ENCODE peak calls at places on chromosomes 1 and 21, in six cellular contexts. W, D, R, E, K and C are unnamed samples.

GRCh38 chr1:31617218-31617916 is at the start of gene HCRTR1:
- DNase-seq in D (no peak), K (no peak), E (no peak), W (no peak), R (no peak), C (no peak)

GRCh38 chr21:33643658-33644311 is 1.5 kb downstream of the ITSN1 start:
- DNase-seq in R (no peak), E (no peak), K (no peak), D (no peak), W (no peak), C (peak; percentile 3)

GRCh38 chr1:57142999-57143398 is 177.2 kb upstream of the C8B start:
- DNase-seq in E (no peak), R (no peak), D (no peak), W (no peak), K (no peak), C (no peak)

GRCh38 chr1:43373034-43373940 is 5.5 kb upstream of the ELOVL1 start:
- DNase-seq in R (no peak), E (no peak), K (peak; percentile 73), D (no peak), W (no peak), C (peak; percentile 68)

GRCh38 chr1:236808005-236808404 is 12.9 kb downstream of the MTR start:
- DNase-seq in E (no peak), W (no peak), D (no peak), K (no peak), R (no peak), C (no peak)

GRCh38 chr1:175192630-175193338 is at the start of gene KIAA0040:
- DNase-seq in K (peak; percentile 86), D (peak; percentile 81), E (peak; percentile 83), R (peak; percentile 69), W (no peak), C (peak; percentile 83)

GRCh38 chr1:2257245-2257627 is 29.1 kb downstream of the SKI start:
- DNase-seq in W (no peak), R (no peak), E (no peak), K (no peak), D (no peak), C (no peak)

GRCh38 chr1:5515501-5515900 is 476.7 kb downstream of the NPHP4 start:
- DNase-seq in K (no peak), E (no peak), W (no peak), D (no peak), R (no peak), C (no peak)

GRCh38 chr1:116161877-116162390 is 50.7 kb downstream of the MAB21L3 start:
- DNase-seq in E (no peak), R (no peak), D (no peak), K (no peak), W (no peak), C (no peak)

GRCh38 chr21:41634211-41634694 is 126.3 kb upstream of the TMPRSS2 start:
- DNase-seq in K (no peak), R (no peak), W (no peak), E (no peak), D (no peak), C (peak; percentile 94)

GRCh38 chr1:77652179-77652745 is 30.2 kb downstream of the ZZZ3 start:
- DNase-seq in E (no peak), K (no peak), R (no peak), D (no peak), W (no peak), C (no peak)

GRCh38 chr1:220768127-220768601 is 18.5 kb upstream of the MTARC1 start:
- DNase-seq in K (peak; percentile 91), R (no peak), D (no peak), E (no peak), W (no peak), C (no peak)

GRCh38 chr1:42422672-42423236 is 33.1 kb downstream of the ZMYND12 start:
- DNase-seq in D (no peak), E (no peak), W (no peak), K (no peak), R (no peak), C (no peak)

GRCh38 chr1:206693592-206693991 is 8.9 kb downstream of the MAPKAPK2 start:
- DNase-seq in D (peak; percentile 78), E (peak; percentile 73), K (peak; percentile 77), W (no peak), R (no peak), C (no peak)

GRCh38 chr1:240306673-240307072 is 215.0 kb downstream of the FMN2 start:
- DNase-seq in E (no peak), D (no peak), R (no peak), K (no peak), W (no peak), C (no peak)

GRCh38 chr1:240309804-240310203 is 218.1 kb downstream of the FMN2 start:
- DNase-seq in D (no peak), E (no peak), K (no peak), W (no peak), R (no peak), C (no peak)

GRCh38 chr1:240304466-240304865 is 212.8 kb downstream of the FMN2 start:
- DNase-seq in E (no peak), D (no peak), R (no peak), K (no peak), W (no peak), C (no peak)

GRCh38 chr1:240310226-240310925 is 218.7 kb downstream of the FMN2 start:
- DNase-seq in R (no peak), W (no peak), E (no peak), K (no peak), D (no peak), C (no peak)

DNA sequence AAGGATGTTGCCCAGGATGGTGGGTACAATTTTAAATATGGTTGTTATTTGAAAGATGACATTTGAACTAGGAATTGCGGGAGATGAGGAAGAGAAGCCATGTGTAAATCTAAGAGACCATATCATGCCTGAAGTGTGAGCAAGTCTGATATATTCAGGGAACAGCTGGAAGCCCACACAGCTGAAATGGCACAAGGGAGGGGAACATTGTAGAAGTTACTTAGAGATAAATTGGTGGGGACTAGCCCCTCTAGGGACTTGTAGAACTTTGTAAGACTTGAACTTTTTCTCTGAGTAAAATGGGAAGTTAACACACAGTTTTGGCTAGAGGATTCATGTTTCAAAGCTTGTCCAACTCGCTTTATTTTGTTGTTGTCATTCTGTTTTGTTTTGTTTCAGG is 216.4 kb downstream of the FMN2 start:
- DNase-seq in D (no peak), R (no peak), W (no peak), K (no peak), E (no peak), C (no peak)
- H3K4me1 ChIP-seq in D (no peaks in the 10 kb centered on the region), R (no peaks in the 10 kb centered on the region), W (no peaks in the 10 kb centered on the region), K (no peaks in the 10 kb centered on the region), E (no peaks in the 10 kb centered on the region), C (no peaks in the 10 kb centered on the region)

GRCh38 chr1:201228011-201228983 is 37.7 kb downstream of the IGFN1 start:
- DNase-seq in E (peak; percentile 42), K (peak; percentile 15), D (no peak), R (no peak), W (no peak), C (no peak)

GRCh38 chr1:201226859-201227488 is 36.4 kb downstream of the IGFN1 start:
- DNase-seq in W (no peak), D (no peak), E (peak; percentile 38), R (no peak), K (peak; percentile 31), C (no peak)

GRCh38 chr1:201230676-201231075 is 40.1 kb downstream of the IGFN1 start:
- DNase-seq in W (no peak), D (no peak), K (no peak), E (no peak), R (no peak), C (no peak)

GRCh38 chr1:201229771-201230635 is 39.4 kb downstream of the IGFN1 start:
- DNase-seq in W (no peak), D (no peak), R (no peak), K (no peak), E (no peak), C (peak; percentile 22)

DNA sequence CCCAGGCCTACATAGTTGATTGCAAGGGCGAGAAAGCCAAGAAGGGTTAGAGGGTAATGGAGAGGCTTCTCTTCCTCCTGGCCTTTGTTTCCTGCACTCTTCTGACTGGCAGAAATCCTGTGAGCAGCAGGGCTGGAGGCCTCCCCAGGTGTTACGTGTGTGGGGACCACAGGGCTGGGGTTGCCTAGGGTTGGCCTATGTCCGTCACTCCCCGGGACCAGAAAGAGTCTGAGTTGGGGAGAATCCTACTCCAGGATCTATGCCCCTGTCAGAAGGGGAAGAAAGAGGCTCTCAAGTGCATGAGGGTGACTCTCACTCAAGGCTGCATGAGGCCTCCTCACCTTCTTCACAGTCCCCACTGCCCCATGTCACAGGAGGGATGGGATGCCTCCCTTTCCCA is 38.5 kb downstream of the IGFN1 start:
- DNase-seq in R (no peak), K (no peak), E (no peak), W (no peak), D (no peak), C (no peak)
- H3K27me3 ChIP-seq in R (no peaks in the 10 kb centered on the region), K (no peaks in the 10 kb centered on the region), E (no peaks in the 10 kb centered on the region), W (no peaks in the 10 kb centered on the region), D (no peaks in the 10 kb centered on the region), C (peaks cover 5% of the 10 kb centered on the region)

GRCh38 chr1:28159243-28159642 is 17.2 kb downstream of the PTAFR start:
- DNase-seq in K (no peak), W (no peak), R (no peak), E (no peak), D (no peak), C (no peak)
- H3K4me1 ChIP-seq in K (no peaks in the 10 kb centered on the region), W (peaks cover 49% of the 10 kb centered on the region), R (peaks cover 7% of the 10 kb centered on the region), E (peaks cover 14% of the 10 kb centered on the region), D (no peaks in the 10 kb centered on the region), C (no peaks in the 10 kb centered on the region)

GRCh38 chr1:61083799-61084385 is 1.5 kb downstream of the NFIA start:
- DNase-seq in E (no peak), D (no peak), K (no peak), R (no peak), W (no peak), C (no peak)

GRCh38 chr1:61087574-61087973 is 5.2 kb downstream of the NFIA start:
- DNase-seq in E (no peak), W (no peak), D (no peak), K (no peak), R (no peak), C (no peak)

GRCh38 chr1:61086245-61086644 is 3.9 kb downstream of the NFIA start:
- DNase-seq in D (no peak), E (no peak), K (no peak), W (no peak), R (no peak), C (no peak)

GRCh38 chr1:61084560-61084991 is 2.2 kb downstream of the NFIA start:
- DNase-seq in W (no peak), D (no peak), R (no peak), K (no peak), E (no peak), C (no peak)

DNA sequence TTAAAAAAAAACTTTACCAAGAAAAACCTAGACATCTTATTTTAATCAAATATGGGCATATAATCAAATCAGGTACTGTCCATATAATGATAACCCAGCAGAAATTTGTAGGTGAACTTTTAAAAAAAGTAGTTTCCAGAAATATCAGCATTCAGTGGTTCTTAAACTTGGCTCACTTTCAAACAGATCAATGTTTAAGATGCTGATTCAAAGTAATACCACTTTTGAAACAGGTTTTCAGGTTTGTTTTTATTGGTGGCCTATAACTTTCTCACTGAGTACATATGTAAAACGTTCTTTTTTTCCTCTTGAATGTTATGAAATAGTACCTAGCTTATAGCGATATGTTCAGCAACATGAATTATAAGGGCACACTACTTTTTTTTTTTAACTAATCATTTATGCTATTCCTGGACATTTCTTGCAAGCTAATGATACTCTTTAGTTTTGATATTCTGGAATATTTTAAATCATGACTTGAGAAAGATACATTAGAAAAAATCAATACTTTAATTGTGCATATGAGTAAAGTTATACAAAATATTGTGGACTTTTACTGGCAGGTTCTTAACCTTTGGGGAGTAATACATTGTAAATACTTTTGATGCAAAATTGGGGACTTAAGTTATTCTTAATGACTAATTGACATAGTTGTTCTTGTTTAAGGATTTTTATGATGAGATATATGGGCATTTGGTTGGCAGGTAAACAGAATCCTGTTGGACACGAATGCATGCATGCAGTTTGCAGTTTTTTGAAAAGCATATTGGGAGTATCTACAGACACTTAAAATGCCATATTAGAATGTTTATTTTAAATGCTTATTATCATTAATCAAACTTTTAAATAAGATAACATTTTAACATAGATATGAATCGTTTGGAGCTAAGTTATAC is 3.1 kb downstream of the NFIA start:
- DNase-seq in W (no peak), E (no peak), D (no peak), K (no peak), R (no peak), C (no peak)
- H3K27me3 ChIP-seq in W (no peaks in the 10 kb centered on the region), E (no peaks in the 10 kb centered on the region), D (no peaks in the 10 kb centered on the region), K (no peaks in the 10 kb centered on the region), R (no peaks in the 10 kb centered on the region), C (no peaks in the 10 kb centered on the region)